ENCODE peak calls at places on chromosomes 13 and 19, in five cellular contexts. One of them, this sample, is unnamed.

GRCh38 chr13:39777527-39778061 is 122.1 kb downstream of the COG6 start:
- DNase-seq in progenitor cell of endocrine pancreas: no peak
- DNase-seq in ovary: no peak
- DNase-seq in osteocyte: no peak
- DNase-seq in CD4-positive, alpha-beta T cell: no peak
- DNase-seq in this sample: no peak

GRCh38 chr13:106213028-106213427 is 322.4 kb downstream of the EFNB2 start:
- DNase-seq in progenitor cell of endocrine pancreas: no peak
- DNase-seq in ovary: no peak
- DNase-seq in osteocyte: no peak
- DNase-seq in CD4-positive, alpha-beta T cell: no peak
- DNase-seq in this sample: no peak

GRCh38 chr13:23320926-23321533 is 112.5 kb downstream of the SACS start:
- DNase-seq in progenitor cell of endocrine pancreas: no peak
- DNase-seq in ovary: no peak
- DNase-seq in osteocyte: no peak
- DNase-seq in CD4-positive, alpha-beta T cell: no peak
- DNase-seq in this sample: no peak

GRCh38 chr13:80611310-80611709 is 270.4 kb upstream of the SPRY2 start:
- DNase-seq in progenitor cell of endocrine pancreas: no peak
- DNase-seq in ovary: no peak
- DNase-seq in osteocyte: no peak
- DNase-seq in CD4-positive, alpha-beta T cell: no peak
- DNase-seq in this sample: no peak

GRCh38 chr13:99151516-99151915 is 49.1 kb upstream of the UBAC2 start:
- DNase-seq in progenitor cell of endocrine pancreas: no peak
- DNase-seq in ovary: no peak
- DNase-seq in osteocyte: no peak
- DNase-seq in CD4-positive, alpha-beta T cell: no peak
- DNase-seq in this sample: no peak

GRCh38 chr19:48633148-48634035 is 3.8 kb downstream of the DBP start:
- DNase-seq in progenitor cell of endocrine pancreas: no peak
- DNase-seq in ovary: no peak
- DNase-seq in osteocyte: no peak
- DNase-seq in CD4-positive, alpha-beta T cell: no peak
- DNase-seq in this sample: no peak

GRCh38 chr13:113638806-113639205 is 19.2 kb downstream of the ATP4B start:
- DNase-seq in progenitor cell of endocrine pancreas: no peak
- DNase-seq in ovary: no peak
- DNase-seq in osteocyte: peak; percentile 53
- DNase-seq in CD4-positive, alpha-beta T cell: no peak
- DNase-seq in this sample: no peak

GRCh38 chr13:31725841-31726240 is 13.5 kb upstream of the RXFP2 start:
- DNase-seq in progenitor cell of endocrine pancreas: no peak
- DNase-seq in ovary: no peak
- DNase-seq in osteocyte: no peak
- DNase-seq in CD4-positive, alpha-beta T cell: no peak
- DNase-seq in this sample: no peak

GRCh38 chr19:1864480-1865171 is 1.2 kb upstream of the KLF16 start:
- DNase-seq in progenitor cell of endocrine pancreas: peak; percentile 75
- DNase-seq in ovary: peak; percentile 76
- DNase-seq in osteocyte: no peak
- DNase-seq in CD4-positive, alpha-beta T cell: peak; percentile 36
- DNase-seq in this sample: peak; percentile 81

GRCh38 chr19:55196803-55197202 is 12.5 kb downstream of the PTPRH start:
- DNase-seq in progenitor cell of endocrine pancreas: no peak
- DNase-seq in ovary: no peak
- DNase-seq in osteocyte: no peak
- DNase-seq in CD4-positive, alpha-beta T cell: no peak
- DNase-seq in this sample: no peak

GRCh38 chr19:7729211-7729610 is 2.7 kb downstream of the CLEC4G start:
- DNase-seq in progenitor cell of endocrine pancreas: no peak
- DNase-seq in ovary: no peak
- DNase-seq in osteocyte: no peak
- DNase-seq in CD4-positive, alpha-beta T cell: no peak
- DNase-seq in this sample: no peak

GRCh38 chr19:56748443-56748842 is 76.9 kb upstream of the ZNF835 start:
- DNase-seq in progenitor cell of endocrine pancreas: no peak
- DNase-seq in ovary: peak; percentile 70
- DNase-seq in osteocyte: no peak
- DNase-seq in CD4-positive, alpha-beta T cell: no peak
- DNase-seq in this sample: no peak

GRCh38 chr13:44747179-44747578 is 171.0 kb upstream of the TSC22D1 start:
- DNase-seq in progenitor cell of endocrine pancreas: no peak
- DNase-seq in ovary: no peak
- DNase-seq in osteocyte: no peak
- DNase-seq in CD4-positive, alpha-beta T cell: no peak
- DNase-seq in this sample: no peak

DNA sequence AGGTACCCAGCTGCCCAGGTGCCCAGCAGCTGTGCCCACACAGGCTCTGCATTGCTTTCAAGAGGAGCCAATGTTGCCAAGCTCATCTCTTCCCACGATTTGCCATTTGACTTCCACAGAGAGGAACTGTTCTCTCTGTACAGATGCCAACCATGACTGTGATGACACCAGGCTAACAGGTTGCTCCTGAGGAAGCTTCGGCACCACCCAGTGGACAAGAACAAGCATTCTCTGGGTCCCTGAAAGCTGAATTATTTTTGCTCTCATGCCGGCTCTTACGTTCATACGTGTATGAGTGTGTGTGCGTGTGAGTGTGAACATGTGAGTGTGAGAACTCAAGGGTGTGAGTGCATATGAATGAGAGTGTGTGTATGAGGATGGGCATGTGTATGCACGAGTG is 535.2 kb downstream of the LIG4 start:
- DNase-seq in progenitor cell of endocrine pancreas: no peak
- DNase-seq in ovary: no peak
- DNase-seq in osteocyte: no peak
- DNase-seq in CD4-positive, alpha-beta T cell: no peak
- DNase-seq in this sample: no peak
- TF ChIP-seq CTCF in progenitor cell of endocrine pancreas: peak; percentile 16
- TF ChIP-seq CTCF in ovary: no peak
- TF ChIP-seq CTCF in osteocyte: no peak
- TF ChIP-seq CTCF in CD4-positive, alpha-beta T cell: no peak
- TF ChIP-seq CTCF in this sample: no peak

DNA sequence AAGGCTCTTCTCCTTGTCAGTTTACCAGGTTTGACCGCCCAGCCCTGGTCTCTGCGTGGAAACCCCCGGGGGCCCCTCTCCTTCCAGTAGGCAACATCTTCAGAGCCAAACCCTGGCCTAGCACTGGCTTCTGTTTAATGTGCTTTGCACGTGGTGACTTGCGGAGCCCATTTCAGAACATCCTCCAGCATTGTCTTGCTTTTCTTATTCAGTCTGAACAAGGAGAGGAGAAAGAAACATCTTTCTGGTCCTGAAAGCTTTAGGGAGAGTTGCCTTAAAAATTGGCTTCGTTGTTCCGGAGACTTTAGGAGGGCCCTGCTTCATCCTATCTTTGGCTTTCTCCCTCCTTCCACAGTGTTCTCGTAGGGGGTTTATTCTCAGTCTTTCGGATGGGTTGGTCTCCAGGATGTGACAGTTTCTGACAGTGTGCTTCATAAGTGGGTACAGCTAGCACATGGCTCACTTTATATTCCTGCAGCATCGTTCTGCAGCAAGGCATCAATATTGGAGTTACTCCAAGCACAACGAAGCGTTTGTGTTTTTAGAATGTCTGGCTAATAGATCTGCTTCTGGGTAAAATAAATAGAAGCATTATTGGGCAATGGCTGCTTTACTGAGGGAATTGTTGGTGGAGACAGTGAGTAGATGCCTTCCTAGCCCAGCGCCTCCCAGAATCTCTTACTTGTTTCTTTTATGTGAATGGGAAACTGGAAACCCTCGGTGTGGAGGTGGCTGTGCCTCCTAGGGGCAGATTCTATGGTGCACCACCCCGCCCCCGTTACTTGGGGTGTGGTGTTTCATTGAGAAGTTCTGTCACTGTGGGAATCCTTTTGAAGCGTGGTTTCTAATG is 1.8 kb downstream of the FARP1 start:
- DNase-seq in progenitor cell of endocrine pancreas: no peak
- DNase-seq in ovary: no peak
- DNase-seq in osteocyte: no peak
- DNase-seq in CD4-positive, alpha-beta T cell: no peak
- DNase-seq in this sample: peak; percentile 31
- TF ChIP-seq CTCF in progenitor cell of endocrine pancreas: peak; percentile 36
- TF ChIP-seq CTCF in ovary: no peak
- TF ChIP-seq CTCF in osteocyte: peak; percentile 47
- TF ChIP-seq CTCF in CD4-positive, alpha-beta T cell: no peak
- TF ChIP-seq CTCF in this sample: peak; percentile 42

GRCh38 chr19:42280761-42281174 is 11.7 kb downstream of the CIC start:
- DNase-seq in progenitor cell of endocrine pancreas: no peak
- DNase-seq in ovary: peak; percentile 85
- DNase-seq in osteocyte: peak; percentile 88
- DNase-seq in CD4-positive, alpha-beta T cell: no peak
- DNase-seq in this sample: no peak

GRCh38 chr19:42281175-42282035 is 12.4 kb downstream of the CIC start:
- DNase-seq in progenitor cell of endocrine pancreas: no peak
- DNase-seq in ovary: peak; percentile 72
- DNase-seq in osteocyte: peak; percentile 91
- DNase-seq in CD4-positive, alpha-beta T cell: no peak
- DNase-seq in this sample: peak; percentile 34

GRCh38 chr19:42277821-42278809 is 9.1 kb downstream of the CIC start:
- DNase-seq in progenitor cell of endocrine pancreas: no peak
- DNase-seq in ovary: peak; percentile 34
- DNase-seq in osteocyte: peak; percentile 91
- DNase-seq in CD4-positive, alpha-beta T cell: no peak
- DNase-seq in this sample: no peak

GRCh38 chr19:42279148-42279901 is 10.3 kb downstream of the CIC start:
- DNase-seq in progenitor cell of endocrine pancreas: no peak
- DNase-seq in ovary: no peak
- DNase-seq in osteocyte: no peak
- DNase-seq in CD4-positive, alpha-beta T cell: no peak
- DNase-seq in this sample: no peak

GRCh38 chr19:42279902-42280760 is 11.1 kb downstream of the CIC start:
- DNase-seq in progenitor cell of endocrine pancreas: peak; percentile 79
- DNase-seq in ovary: peak; percentile 95
- DNase-seq in osteocyte: peak; percentile 98
- DNase-seq in CD4-positive, alpha-beta T cell: peak; percentile 74
- DNase-seq in this sample: peak; percentile 77
- TF ChIP-seq CTCF in progenitor cell of endocrine pancreas: peak; percentile 93
- TF ChIP-seq CTCF in ovary: peak; percentile 96
- TF ChIP-seq CTCF in osteocyte: peak; percentile 97
- TF ChIP-seq CTCF in CD4-positive, alpha-beta T cell: peak; percentile 94
- TF ChIP-seq CTCF in this sample: peak; percentile 90

DNA sequence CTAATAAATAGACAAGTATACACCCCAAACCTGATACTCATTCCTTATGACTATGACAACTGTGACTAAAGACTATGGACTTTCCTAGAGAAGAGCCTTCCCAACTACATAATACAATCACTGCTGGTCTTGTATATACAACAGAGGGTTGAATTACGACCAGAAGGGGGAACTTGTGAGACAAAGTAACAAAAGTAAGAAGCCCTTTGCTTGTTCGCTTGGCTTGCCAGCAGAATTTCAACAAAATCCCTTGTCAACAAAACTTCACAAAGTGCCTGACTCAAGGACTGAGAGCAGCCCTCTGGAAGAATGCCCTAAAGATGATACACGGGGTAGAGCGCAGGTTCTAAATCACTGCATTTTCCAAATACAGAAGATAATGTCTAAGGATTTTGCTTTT is 99.4 kb downstream of the WASF3 start:
- DNase-seq in progenitor cell of endocrine pancreas: no peak
- DNase-seq in ovary: peak; percentile 40
- DNase-seq in osteocyte: no peak
- DNase-seq in CD4-positive, alpha-beta T cell: no peak
- DNase-seq in this sample: no peak
- TF ChIP-seq CTCF in progenitor cell of endocrine pancreas: peak; percentile 29
- TF ChIP-seq CTCF in ovary: no peak
- TF ChIP-seq CTCF in osteocyte: peak; percentile 26
- TF ChIP-seq CTCF in CD4-positive, alpha-beta T cell: no peak
- TF ChIP-seq CTCF in this sample: peak; percentile 28

DNA sequence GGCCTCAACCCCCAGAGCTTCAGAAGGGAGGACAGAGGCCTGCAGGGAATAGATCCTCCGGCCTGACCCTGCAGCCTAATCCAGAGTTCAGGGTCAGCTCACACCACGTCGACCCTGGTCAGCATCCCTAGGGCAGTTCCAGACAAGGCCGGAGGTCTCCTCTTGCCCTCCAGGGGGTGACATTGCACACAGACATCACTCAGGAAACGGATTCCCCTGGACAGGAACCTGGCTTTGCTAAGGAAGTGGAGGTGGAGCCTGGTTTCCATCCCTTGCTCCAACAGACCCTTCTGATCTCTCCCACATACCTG is 969 bp upstream of the CEACAM5 start:
- DNase-seq in progenitor cell of endocrine pancreas: no peak
- DNase-seq in ovary: no peak
- DNase-seq in osteocyte: no peak
- DNase-seq in CD4-positive, alpha-beta T cell: no peak
- DNase-seq in this sample: no peak
- TF ChIP-seq CTCF in progenitor cell of endocrine pancreas: no peak
- TF ChIP-seq CTCF in ovary: no peak
- TF ChIP-seq CTCF in osteocyte: no peak
- TF ChIP-seq CTCF in CD4-positive, alpha-beta T cell: no peak
- TF ChIP-seq CTCF in this sample: no peak

GRCh38 chr19:37778613-37779138 is 710 bp downstream of the ZNF573 start:
- DNase-seq in progenitor cell of endocrine pancreas: no peak
- DNase-seq in ovary: no peak
- DNase-seq in osteocyte: no peak
- DNase-seq in CD4-positive, alpha-beta T cell: no peak
- DNase-seq in this sample: no peak

DNA sequence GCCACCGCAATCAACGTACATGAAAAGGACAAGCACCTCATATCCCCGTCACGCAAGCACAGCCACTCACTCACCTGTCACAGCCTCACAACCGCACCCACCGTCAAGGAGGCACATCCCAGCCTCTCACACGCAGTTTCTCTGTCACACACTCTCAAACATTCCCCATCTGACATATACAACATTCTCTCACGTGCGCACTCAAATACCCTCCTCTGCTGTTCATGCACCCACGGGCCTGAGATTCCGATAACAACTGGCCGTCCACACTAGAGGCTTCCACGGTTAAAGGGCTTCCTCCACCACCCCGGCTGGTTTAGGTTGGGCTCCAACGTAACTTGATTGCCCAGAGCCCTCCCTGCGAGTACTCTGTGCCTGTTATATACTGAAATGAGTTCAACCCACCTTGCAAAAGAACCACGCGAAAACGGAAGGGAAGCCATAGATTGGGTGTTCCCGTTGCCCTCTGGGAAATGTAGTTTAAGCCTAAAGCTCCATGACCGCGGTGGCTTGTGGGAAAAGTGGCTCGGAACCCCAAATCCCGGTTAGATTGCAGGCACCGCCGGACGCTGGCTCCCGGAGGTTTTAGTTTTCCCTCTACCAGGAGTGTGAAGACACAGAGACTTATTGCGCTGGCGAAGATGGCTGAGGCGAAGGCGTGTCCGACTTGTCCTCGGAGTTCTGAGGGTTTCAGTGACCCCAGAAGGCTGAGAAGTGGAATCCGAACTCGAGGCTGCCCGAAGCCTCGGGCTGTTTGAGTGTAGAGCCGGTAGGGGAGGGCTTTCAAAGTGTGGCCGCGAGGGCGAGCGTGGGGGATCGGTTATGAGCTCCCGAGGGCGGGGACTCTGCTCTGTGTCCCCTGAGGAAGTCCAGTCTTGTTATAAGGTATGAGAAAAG is at the start of gene ZNF573:
- DNase-seq in progenitor cell of endocrine pancreas: peak; percentile 60
- DNase-seq in ovary: peak; percentile 83
- DNase-seq in osteocyte: peak; percentile 91
- DNase-seq in CD4-positive, alpha-beta T cell: peak; percentile 77
- DNase-seq in this sample: peak; percentile 69
- TF ChIP-seq CTCF in progenitor cell of endocrine pancreas: peak; percentile 39
- TF ChIP-seq CTCF in ovary: no peak
- TF ChIP-seq CTCF in osteocyte: no peak
- TF ChIP-seq CTCF in CD4-positive, alpha-beta T cell: no peak
- TF ChIP-seq CTCF in this sample: no peak